ENCODE peak calls at places on chromosome X, in nine cellular contexts. W is naive thymus-derived CD4-positive, alpha-beta T cell; S is colonic mucosa; J is stomach; H is SK-N-SH; V is fibroblast of lung; K is Karpas-422; Q is psoas muscle; B is aorta. D is an unnamed sample. For H3K9me3, the result is how much of the 10 kb centered on the place peaks cover.

GRCh38 chrX:108312938-108313337 is 125.3 kb downstream of the COL4A6 start:
- DNase-seq in V (peak), H (no peak), K (no peak), S (no peak), J (peak), Q (peak), B (no peak), W (no peak), D (peak)

GRCh38 chrX:10567136-10567535 is 53.2 kb downstream of the MID1 start:
- DNase-seq in H (no peak), B (no peak), S (no peak), Q (no peak), J (no peak), V (no peak), W (no peak), K (no peak), D (no peak)

GRCh38 chrX:130682990-130683389 is 220.0 kb downstream of the ENOX2 start:
- DNase-seq in H (no peak), B (no peak), W (no peak), Q (no peak), S (no peak), V (peak), J (no peak), K (no peak), D (no peak)

GRCh38 chrX:112081781-112082482 is 644 bp downstream of the TRPC5 start:
- DNase-seq in B (peak), Q (no peak), J (no peak), S (no peak), H (peak), W (no peak), V (no peak), K (no peak), D (no peak)

GRCh38 chrX:134693644-134694043 is 35.4 kb upstream of the PLAC1 start:
- DNase-seq in B (no peak), V (no peak), W (no peak), Q (no peak), J (no peak), K (no peak), H (no peak), S (no peak), D (no peak)

GRCh38 chrX:68146054-68146453 is 287.2 kb downstream of the OPHN1 start:
- DNase-seq in J (no peak), V (peak), Q (no peak), H (peak), S (no peak), W (no peak), K (peak), B (no peak), D (no peak)

GRCh38 chrX:50211510-50211909 is 6.9 kb downstream of the CCNB3 start:
- DNase-seq in V (peak), J (no peak), S (no peak), H (no peak), Q (no peak), B (no peak), K (peak), W (no peak), D (no peak)

GRCh38 chrX:88170528-88170927 is 576.5 kb upstream of the CPXCR1 start:
- DNase-seq in H (no peak), B (no peak), J (no peak), V (no peak), W (no peak), S (no peak), Q (no peak), K (no peak), D (no peak)

GRCh38 chrX:45524296-45524695 is 323.6 kb upstream of the DIPK2B start:
- DNase-seq in V (peak), Q (no peak), W (no peak), H (no peak), S (no peak), B (no peak), J (no peak), K (no peak), D (no peak)

GRCh38 chrX:123422875-123423274 is 238.8 kb downstream of the GRIA3 start:
- DNase-seq in J (no peak), K (peak), W (no peak), V (peak), B (no peak), H (peak), Q (no peak), S (peak), D (no peak)

GRCh38 chrX:40539214-40540142 is 41.3 kb upstream of the ATP6AP2 start:
- DNase-seq in K (peak), H (no peak), B (no peak), S (peak), W (peak), Q (peak), J (no peak), V (peak), D (peak)

GRCh38 chrX:120795301-120795700 is 80.4 kb downstream of the CT47B1 start:
- DNase-seq in W (no peak), H (no peak), S (no peak), K (no peak), B (no peak), V (no peak), Q (no peak), J (no peak), D (no peak)

GRCh38 chrX:39484669-39485068 is 613.1 kb downstream of the BCOR start:
- DNase-seq in H (no peak), B (no peak), K (no peak), Q (no peak), V (no peak), J (no peak), W (no peak), S (no peak), D (no peak)

GRCh38 chrX:78540171-78540570 is 119.0 kb downstream of the RTL3 start:
- DNase-seq in W (no peak), K (no peak), S (no peak), V (no peak), B (no peak), H (no peak), Q (no peak), J (no peak), D (no peak)

GRCh38 chrX:114152130-114152529 is 431.8 kb upstream of the HTR2C start:
- DNase-seq in S (no peak), Q (no peak), H (no peak), K (peak), W (no peak), B (no peak), V (peak), J (no peak), D (no peak)

GRCh38 chrX:19670854-19671620 is 155.7 kb upstream of the MAP3K15 start:
- DNase-seq in W (no peak), Q (no peak), B (no peak), H (peak), S (peak), J (no peak), V (peak), K (no peak), D (peak)

GRCh38 chrX:48945517-48946348 is 11.7 kb downstream of the OTUD5 start:
- DNase-seq in V (peak), W (peak), B (no peak), S (peak), H (peak), K (peak), Q (no peak), J (peak), D (peak)

GRCh38 chrX:53284684-53285447 is 3.5 kb upstream of the IQSEC2 start:
- DNase-seq in Q (peak), J (peak), S (peak), B (peak), W (no peak), K (peak), H (peak), V (peak), D (peak)

GRCh38 chrX:129980540-129981206 is 1.8 kb upstream of the BCORL1 start:
- DNase-seq in Q (peak), W (peak), B (peak), S (peak), J (peak), K (no peak), V (no peak), H (peak), D (peak)

GRCh38 chrX:147838465-147839131 is 73.1 kb upstream of the FMR1 start:
- DNase-seq in V (peak), W (no peak), Q (no peak), B (no peak), J (no peak), H (no peak), S (no peak), K (peak), D (no peak)

GRCh38 chrX:110450050-110450449 is 91.4 kb downstream of the RTL9 start:
- DNase-seq in W (no peak), S (peak), K (peak), B (peak), H (peak), Q (peak), J (peak), V (peak), D (peak)

GRCh38 chrX:13212191-13212651 is 107.6 kb downstream of the ATXN3L start:
- DNase-seq in B (no peak), H (no peak), Q (no peak), W (no peak), J (no peak), S (no peak), K (no peak), V (peak), D (no peak)

GRCh38 chrX:21932277-21932996 is 8.1 kb upstream of the SMS start:
- DNase-seq in J (no peak), S (no peak), V (peak), Q (peak), W (no peak), K (no peak), B (no peak), H (no peak), D (no peak)

GRCh38 chrX:105636667-105637066 is 185.7 kb upstream of the NRK start:
- DNase-seq in W (no peak), J (no peak), Q (peak), V (peak), B (no peak), K (no peak), H (no peak), S (no peak), D (no peak)

GRCh38 chrX:78314561-78314960 is 12.8 kb downstream of the CYSLTR1 start:
- DNase-seq in Q (no peak), K (no peak), W (no peak), H (no peak), B (no peak), S (no peak), J (no peak), V (no peak), D (no peak)

GRCh38 chrX:135740683-135741149 is 27.3 kb downstream of the CT45A3 start:
- DNase-seq in H (peak), V (no peak), B (peak), W (peak), J (peak), K (peak), S (peak), Q (no peak), D (no peak)

GRCh38 chrX:23434356-23434884 is 99.8 kb downstream of the PTCHD1 start:
- DNase-seq in W (no peak), K (no peak), H (no peak), Q (peak), B (peak), S (peak), V (peak), J (peak), D (peak)

GRCh38 chrX:39946822-39947221 is 150.9 kb downstream of the BCOR start:
- DNase-seq in V (peak), H (no peak), B (no peak), Q (no peak), W (no peak), K (no peak), J (no peak), S (no peak), D (no peak)

GRCh38 chrX:136156560-136157117 is 9.3 kb downstream of the FHL1 start:
- DNase-seq in B (no peak), H (no peak), W (no peak), Q (no peak), S (no peak), K (no peak), J (no peak), V (no peak), D (no peak)

GRCh38 chrX:134880866-134881265 is 109.9 kb upstream of the SMIM10 start:
- DNase-seq in S (no peak), K (no peak), J (no peak), V (peak), W (no peak), Q (no peak), H (no peak), B (no peak), D (no peak)

GRCh38 chrX:12973561-12974216 is 1.2 kb upstream of the TMSB4X start:
- DNase-seq in H (no peak), K (no peak), W (peak), V (no peak), Q (no peak), S (no peak), J (peak), B (no peak), D (no peak)

GRCh38 chrX:24902808-24903207 is 113.0 kb downstream of the ARX start:
- DNase-seq in V (peak), B (no peak), Q (no peak), W (no peak), K (no peak), H (no peak), J (no peak), S (no peak), D (no peak)

GRCh38 chrX:105221374-105221773 is 880 bp upstream of the TEX13A start:
- DNase-seq in J (no peak), W (no peak), H (no peak), S (no peak), B (no peak), Q (no peak), K (no peak), V (no peak), D (no peak)

GRCh38 chrX:26411045-26411444 is 195.1 kb downstream of the MAGEB5 start:
- DNase-seq in W (no peak), J (no peak), K (no peak), B (no peak), S (no peak), H (no peak), V (no peak), Q (no peak), D (no peak)

GRCh38 chrX:102849396-102849795 is 87.7 kb upstream of the RAB40AL start:
- DNase-seq in H (no peak), Q (no peak), V (no peak), K (no peak), J (no peak), S (no peak), B (no peak), W (no peak), D (peak)

GRCh38 chrX:76279007-76279406 is 106.1 kb downstream of the PBDC1 start:
- DNase-seq in K (peak), B (no peak), W (peak), S (peak), Q (no peak), J (peak), H (peak), V (peak), D (peak)

GRCh38 chrX:150084474-150085229 is 146.4 kb upstream of the EOLA2 start:
- DNase-seq in H (no peak), S (no peak), B (no peak), Q (no peak), V (peak), J (no peak), W (no peak), K (no peak), D (no peak)

GRCh38 chrX:119809185-119809666 is 17.8 kb upstream of the RPL39 start:
- DNase-seq in V (peak), W (no peak), B (no peak), K (no peak), H (no peak), S (no peak), Q (no peak), J (no peak), D (no peak)

GRCh38 chrX:48918644-48919340 is at the start of gene PIM2:
- DNase-seq in W (peak), J (peak), K (peak), Q (peak), S (peak), V (peak), B (peak), H (peak), D (peak)

DNA sequence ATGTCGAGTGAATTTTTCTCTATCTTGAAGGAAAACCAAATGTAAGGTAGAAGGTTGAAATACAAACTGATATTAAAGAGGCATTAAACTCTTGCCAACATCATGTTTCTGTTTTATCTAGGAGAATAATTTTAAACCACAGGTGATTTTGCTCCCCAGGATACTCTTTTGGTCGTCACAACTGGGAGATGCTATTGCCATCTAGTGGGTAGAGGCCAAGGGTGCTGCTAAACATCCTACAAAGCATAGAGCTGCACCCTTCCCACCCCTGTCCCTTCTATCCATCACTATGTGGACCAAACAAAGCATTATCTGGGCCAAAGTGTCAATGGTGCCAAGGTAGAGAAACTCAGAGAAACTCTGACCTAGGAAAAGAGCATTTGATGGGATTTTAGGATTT is 154.6 kb upstream of the MAGEB2 start:
- DNase-seq in B (no peak), S (no peak), J (no peak), K (peak), W (no peak), H (peak), Q (no peak), V (peak), D (no peak)
- H3K27ac ChIP-seq in B (no peak), S (no peak), J (no peak), K (no peak), W (no peak), H (peak), Q (no peak), V (no peak), D (no peak)

DNA sequence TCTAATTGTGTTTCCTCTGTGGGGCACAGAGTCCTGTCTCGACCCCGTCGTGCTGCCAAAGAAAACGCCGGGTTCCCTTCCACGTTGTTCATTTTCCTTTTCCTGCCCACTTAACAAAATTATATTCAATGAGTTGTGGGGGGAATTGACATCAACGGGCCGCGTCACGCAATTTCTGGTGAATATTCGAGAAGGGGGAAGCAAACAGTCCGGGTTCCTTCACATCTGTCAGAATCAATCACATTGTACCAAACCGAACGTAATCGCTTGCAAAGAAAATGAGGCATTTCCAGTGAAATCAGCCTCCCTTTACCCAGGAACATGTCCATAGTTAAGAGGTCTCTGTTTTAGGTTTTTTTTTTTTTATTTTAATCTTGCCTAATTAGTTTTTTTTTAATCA is 243.5 kb downstream of the SHOX start:
- DNase-seq in V (no peak), H (no peak), B (no peak), K (no peak), W (no peak), Q (no peak), S (no peak), J (no peak), D (no peak)
- H3K4me3 ChIP-seq in V (no peak), H (no peak), B (no peak), K (no peak), W (no peak), Q (no peak), S (no peak), J (no peak), D (no peak)

DNA sequence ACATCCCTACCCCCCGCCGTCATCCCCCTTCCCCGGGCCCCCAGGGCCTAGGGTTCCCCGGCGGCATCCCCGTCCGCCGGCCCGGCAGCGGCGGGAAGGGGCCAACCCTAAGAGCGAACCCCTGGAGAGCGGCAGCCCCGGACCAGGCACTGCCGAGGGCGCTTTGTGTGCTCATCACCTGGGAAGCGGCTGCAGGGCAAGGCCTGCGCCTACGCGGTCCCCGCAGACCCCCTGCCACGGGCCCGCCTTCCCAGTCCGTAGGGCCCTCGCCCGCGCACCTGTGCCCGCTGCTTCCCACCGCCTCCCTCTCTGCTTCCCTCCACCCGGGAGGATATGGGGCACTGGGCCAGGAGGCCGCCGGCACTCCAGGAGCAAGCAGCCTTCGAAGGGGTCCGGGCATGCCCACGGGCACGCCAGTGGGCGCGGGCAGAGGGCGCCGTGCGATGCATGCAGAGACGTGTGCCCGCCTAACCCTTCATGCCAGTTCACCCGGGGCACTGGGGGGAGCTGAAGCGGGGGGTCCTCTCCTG is 2.6 kb downstream of the FLNA start:
- DNase-seq in S (no peak), H (no peak), B (no peak), J (no peak), K (no peak), W (no peak), Q (no peak), V (no peak), D (peak)
- H3K9me3 ChIP-seq in S (under half), H (under half), B (under half), J (under half), K (under half), W (under half), Q (under half), V (under half), D (under half)

DNA sequence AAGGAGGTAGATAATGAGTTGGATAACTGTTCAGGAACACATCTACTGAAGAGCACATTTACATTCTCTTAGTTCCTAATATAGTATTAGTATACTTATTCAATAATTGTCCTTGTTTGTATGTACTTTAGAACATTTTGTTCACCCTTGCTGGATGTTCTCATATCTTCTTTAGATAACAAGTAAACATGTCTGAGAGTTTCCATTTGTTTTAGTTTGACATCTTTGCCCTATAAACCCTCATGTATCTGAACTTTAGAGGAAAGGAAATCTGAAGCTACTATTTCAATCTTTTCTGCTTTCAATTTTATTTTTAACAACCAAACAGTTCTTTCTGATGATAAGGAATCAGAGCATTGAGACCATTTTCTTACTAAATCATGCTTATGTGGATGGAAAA is 518.6 kb downstream of the RPA4 start:
- DNase-seq in S (no peak), K (no peak), W (no peak), Q (no peak), B (no peak), V (peak), J (no peak), H (no peak), D (no peak)
- H3K27ac ChIP-seq in S (no peak), K (no peak), W (no peak), Q (no peak), B (no peak), V (no peak), J (no peak), H (no peak), D (no peak)

GRCh38 chrX:151975736-151976275 is 1.3 kb upstream of the GABRE start:
- DNase-seq in S (no peak), W (no peak), J (no peak), Q (no peak), H (no peak), B (no peak), V (no peak), K (no peak), D (no peak)

GRCh38 chrX:151975228-151975593 is 735 bp upstream of the GABRE start:
- DNase-seq in H (no peak), J (no peak), K (no peak), B (no peak), S (no peak), Q (no peak), W (no peak), V (no peak), D (no peak)

GRCh38 chrX:151974336-151975227 is at the start of gene GABRE:
- DNase-seq in S (peak), W (no peak), B (peak), J (peak), Q (peak), H (peak), K (no peak), V (no peak), D (peak)

GRCh38 chrX:151973851-151974335 is 583 bp downstream of the GABRE start:
- DNase-seq in V (no peak), J (no peak), B (no peak), Q (no peak), K (no peak), S (peak), H (peak), W (no peak), D (peak)

DNA sequence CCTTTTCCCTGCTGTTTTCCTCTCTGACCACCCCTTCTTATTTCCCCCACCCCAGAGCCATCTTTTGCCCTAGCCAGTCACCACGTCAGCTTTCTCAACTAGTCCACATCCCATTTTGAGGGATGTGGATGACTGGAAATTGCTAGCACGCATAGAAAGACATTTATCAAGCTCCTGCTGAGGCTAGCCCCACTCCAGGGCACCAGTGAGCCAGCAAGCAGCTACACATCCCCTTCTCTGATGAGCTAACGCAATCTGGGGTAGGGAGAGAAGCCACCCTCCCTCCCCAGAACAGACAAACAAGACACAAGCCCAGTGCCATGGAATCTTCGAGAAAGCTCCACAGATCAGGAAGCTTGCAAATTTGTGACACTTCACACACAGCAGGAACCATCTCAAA is 1.2 kb downstream of the GABRE start:
- DNase-seq in H (no peak), W (no peak), J (no peak), V (no peak), Q (no peak), S (no peak), K (no peak), B (no peak), D (no peak)
- H3K4me3 ChIP-seq in H (peak), W (no peak), J (peak), V (peak), Q (peak), S (peak), K (no peak), B (no peak), D (no peak)

D was measured in thyroid gland.